ENCODE peak calls at places on chromosomes 4 and X, in seven cellular contexts. O is M059J, L is H4, E is fibroblast of lung, P is astrocyte of the hippocampus, V is lower lobe of right lung, Z is GM23248. F is an unnamed sample.

GRCh38 chr4:74624351-74625151 is 169.8 kb downstream of the BTC start:
- DNase-seq in O (peak; percentile 92), L (peak; percentile 94), E (peak; percentile 98), P (peak; percentile 70), V (no peak), Z (peak; percentile 85), F (no peak)

GRCh38 chrX:154353172-154353843 is 21.1 kb downstream of the FLNA start:
- DNase-seq in O (no peak), L (no peak), E (no peak), P (no peak), V (no peak), Z (no peak), F (no peak)

GRCh38 chr4:186820371-186820990 is 96.8 kb upstream of the FAT1 start:
- DNase-seq in O (peak; percentile 65), L (peak; percentile 14), E (peak; percentile 70), P (peak; percentile 81), V (peak; percentile 48), Z (peak; percentile 42), F (no peak)

GRCh38 chrX:15718283-15718970 is 19.6 kb upstream of the CA5B start:
- DNase-seq in O (peak; percentile 23), L (no peak), E (no peak), P (no peak), V (no peak), Z (no peak), F (no peak)

GRCh38 chr4:143294710-143295109 is 42.0 kb upstream of the GAB1 start:
- DNase-seq in O (no peak), L (no peak), E (peak; percentile 29), P (no peak), V (no peak), Z (no peak), F (no peak)

GRCh38 chrX:48956728-48957414 is 536 bp downstream of the OTUD5 start:
- DNase-seq in O (no peak), L (no peak), E (no peak), P (peak; percentile 29), V (peak; percentile 47), Z (peak; percentile 48), F (no peak)

GRCh38 chr4:37487668-37488067 is 198.5 kb downstream of the RELL1 start:
- DNase-seq in O (no peak), L (no peak), E (no peak), P (no peak), V (no peak), Z (no peak), F (no peak)

GRCh38 chr4:26766142-26766541 is 94.5 kb upstream of the STIM2 start:
- DNase-seq in O (no peak), L (no peak), E (no peak), P (no peak), V (no peak), Z (no peak), F (no peak)

GRCh38 chr4:16067515-16067914 is 16.3 kb downstream of the PROM1 start:
- DNase-seq in O (no peak), L (no peak), E (no peak), P (peak; percentile 69), V (no peak), Z (no peak), F (peak; percentile 40)

GRCh38 chr4:7705062-7705461 is 234.6 kb downstream of the AFAP1 start:
- DNase-seq in O (no peak), L (no peak), E (no peak), P (no peak), V (no peak), Z (peak; percentile 12), F (no peak)

GRCh38 chrX:11244641-11245040 is 48.6 kb upstream of the AMELX start:
- DNase-seq in O (no peak), L (no peak), E (peak; percentile 85), P (no peak), V (no peak), Z (peak; percentile 39), F (no peak)

GRCh38 chr4:153063490-153063889 is 127.4 kb downstream of the FHDC1 start:
- DNase-seq in O (no peak), L (no peak), E (no peak), P (no peak), V (no peak), Z (no peak), F (no peak)

GRCh38 chr4:98720871-98721480 is 62.6 kb upstream of the TSPAN5 start:
- DNase-seq in O (peak; percentile 84), L (no peak), E (peak; percentile 1), P (peak; percentile 8), V (no peak), Z (peak; percentile 61), F (no peak)

GRCh38 chr4:150211016-150211415 is 132.8 kb downstream of the DCLK2 start:
- DNase-seq in O (no peak), L (no peak), E (no peak), P (no peak), V (no peak), Z (peak; percentile 23), F (no peak)

GRCh38 chrX:53279296-53280237 is 1.8 kb downstream of the IQSEC2 start:
- DNase-seq in O (no peak), L (no peak), E (no peak), P (no peak), V (no peak), Z (no peak), F (no peak)

GRCh38 chrX:48475295-48475694 is 704 bp upstream of the FTSJ1 start:
- DNase-seq in O (no peak), L (no peak), E (no peak), P (no peak), V (no peak), Z (no peak), F (no peak)

GRCh38 chr4:127379499-127379898 is 253.3 kb upstream of the INTU start:
- DNase-seq in O (no peak), L (no peak), E (no peak), P (no peak), V (no peak), Z (no peak), F (no peak)

GRCh38 chr4:1972414-1972813 is 36.4 kb downstream of the NELFA start:
- DNase-seq in O (no peak), L (no peak), E (no peak), P (no peak), V (no peak), Z (no peak), F (no peak)

GRCh38 chr4:1300466-1301455 is 11.1 kb downstream of the MAEA start:
- DNase-seq in O (peak; percentile 12), L (no peak), E (peak; percentile 71), P (peak; percentile 68), V (peak; percentile 88), Z (peak; percentile 64), F (no peak)

GRCh38 chrX:115665122-115665521 is 104.1 kb downstream of the PLS3 start:
- DNase-seq in O (no peak), L (no peak), E (no peak), P (no peak), V (no peak), Z (no peak), F (no peak)

GRCh38 chr4:102832105-102832504 is 4.8 kb upstream of the UBE2D3 start:
- DNase-seq in O (no peak), L (no peak), E (no peak), P (no peak), V (no peak), Z (no peak), F (no peak)

GRCh38 chr4:164876680-164877324 is at the start of gene APELA:
- DNase-seq in O (no peak), L (peak; percentile 22), E (no peak), P (no peak), V (no peak), Z (no peak), F (no peak)

GRCh38 chrX:119756926-119757635 is 1.3 kb upstream of the SOWAHD start:
- DNase-seq in O (no peak), L (no peak), E (no peak), P (no peak), V (no peak), Z (no peak), F (no peak)

GRCh38 chr4:25467843-25468242 is 90.8 kb downstream of the ANAPC4 start:
- DNase-seq in O (no peak), L (no peak), E (no peak), P (no peak), V (no peak), Z (no peak), F (no peak)

GRCh38 chrX:7191681-7192110 is 43.7 kb upstream of the PUDP start:
- DNase-seq in O (no peak), L (no peak), E (no peak), P (no peak), V (no peak), Z (peak; percentile 4), F (no peak)

GRCh38 chrX:134460861-134461218 is 875 bp downstream of the HPRT1 start:
- DNase-seq in O (peak; percentile 46), L (peak; percentile 5), E (peak; percentile 14), P (peak; percentile 20), V (no peak), Z (peak; percentile 42), F (no peak)

GRCh38 chr4:86032476-86033022 is 327.3 kb downstream of the MAPK10 start:
- DNase-seq in O (peak; percentile 93), L (peak; percentile 72), E (peak; percentile 79), P (peak; percentile 89), V (no peak), Z (peak; percentile 93), F (no peak)

GRCh38 chrX:96538104-96538725 is 146.4 kb upstream of the DIAPH2 start:
- DNase-seq in O (peak; percentile 19), L (peak; percentile 21), E (no peak), P (no peak), V (no peak), Z (no peak), F (no peak)

GRCh38 chr4:158169931-158170690 is 2.7 kb downstream of the GASK1B start:
- DNase-seq in O (peak; percentile 39), L (no peak), E (peak; percentile 48), P (peak; percentile 38), V (no peak), Z (peak; percentile 60), F (no peak)

GRCh38 chrX:17643528-17643927 is 93.8 kb upstream of the SCML1 start:
- DNase-seq in O (no peak), L (no peak), E (no peak), P (no peak), V (no peak), Z (no peak), F (no peak)

GRCh38 chrX:31471229-31471628 is 399.4 kb upstream of the FTHL17 start:
- DNase-seq in O (no peak), L (no peak), E (no peak), P (no peak), V (no peak), Z (no peak), F (no peak)

GRCh38 chr4:148790691-148791090 is 348.5 kb upstream of the NR3C2 start:
- DNase-seq in O (peak; percentile 17), L (peak; percentile 70), E (peak; percentile 49), P (peak; percentile 53), V (no peak), Z (no peak), F (no peak)

GRCh38 chr4:186700746-186701145 is 22.9 kb downstream of the FAT1 start:
- DNase-seq in O (peak; percentile 36), L (no peak), E (peak; percentile 84), P (peak; percentile 80), V (no peak), Z (peak; percentile 97), F (no peak)